ENCODE peak calls at places on chromosomes 3 and 15, in four cellular contexts. W is HepG2, G is K562, Y is GM12878. T is an unnamed sample.

GRCh38 chr3:59655616-59656015 is 605.8 kb upstream of the CFAP20DC start:
- DNase-seq in W (no peak), G (no peak), Y (no peak), T (no peak)

GRCh38 chr15:81037952-81038743 is 37.4 kb downstream of the TLNRD1 start:
- DNase-seq in W (no peak), G (no peak), Y (no peak), T (no peak)

GRCh38 chr3:154193174-154193573 is 72.0 kb downstream of the ARHGEF26 start:
- DNase-seq in W (no peak), G (no peak), Y (no peak), T (no peak)

GRCh38 chr15:69973102-69973714 is 124.5 kb downstream of the TLE3 start:
- DNase-seq in W (peak; percentile 23), G (peak; percentile 16), Y (no peak), T (peak; percentile 47)

GRCh38 chr15:66948294-66948693 is 117.1 kb upstream of the SMAD3 start:
- DNase-seq in W (no peak), G (no peak), Y (no peak), T (no peak)

GRCh38 chr3:57998366-57999283 is 9.6 kb upstream of the FLNB start:
- DNase-seq in W (peak; percentile 77), G (peak; percentile 40), Y (no peak), T (peak; percentile 27)

GRCh38 chr15:77852241-77853007 is 219.7 kb upstream of the LINGO1 start:
- DNase-seq in W (no peak), G (no peak), Y (no peak), T (no peak)

GRCh38 chr3:72800869-72801268 is 47.4 kb downstream of the SHQ1 start:
- DNase-seq in W (no peak), G (no peak), Y (no peak), T (no peak)

GRCh38 chr15:44726136-44726535 is 10.2 kb upstream of the TRIM69 start:
- DNase-seq in W (no peak), G (no peak), Y (no peak), T (peak; percentile 54)

GRCh38 chr3:179330438-179330837 is 7.6 kb downstream of the ZNF639 start:
- DNase-seq in W (no peak), G (no peak), Y (no peak), T (no peak)

GRCh38 chr3:110903771-110904532 is 167.7 kb upstream of the NECTIN3 start:
- DNase-seq in W (no peak), G (no peak), Y (no peak), T (no peak)

GRCh38 chr3:133940536-133940935 is 44.9 kb upstream of the RAB6B start:
- DNase-seq in W (no peak), G (no peak), Y (no peak), T (no peak)

GRCh38 chr3:23889401-23889800 is 27.4 kb downstream of the NKIRAS1 start:
- DNase-seq in W (no peak), G (no peak), Y (no peak), T (no peak)

GRCh38 chr3:27507111-27507510 is 22.9 kb upstream of the SLC4A7 start:
- DNase-seq in W (no peak), G (no peak), Y (no peak), T (no peak)

GRCh38 chr3:146274833-146275232 is 23.9 kb upstream of the PLSCR4 start:
- DNase-seq in W (no peak), G (no peak), Y (no peak), T (no peak)

GRCh38 chr3:17110665-17111396 is 226.1 kb downstream of the PLCL2 start:
- DNase-seq in W (no peak), G (no peak), Y (no peak), T (peak; percentile 59)

GRCh38 chr3:60294181-60294580 is 957.1 kb downstream of the FHIT start:
- DNase-seq in W (no peak), G (no peak), Y (no peak), T (no peak)

GRCh38 chr3:184491867-184492615 is 69.5 kb upstream of the EPHB3 start:
- DNase-seq in W (no peak), G (no peak), Y (no peak), T (peak; percentile 75)

GRCh38 chr15:80636675-80637074 is 58.4 kb upstream of the ABHD17C start:
- DNase-seq in W (peak; percentile 12), G (no peak), Y (no peak), T (no peak)

GRCh38 chr15:52653451-52653964 is 25.7 kb downstream of the ATOSA start:
- DNase-seq in W (no peak), G (no peak), Y (no peak), T (no peak)

GRCh38 chr3:99561056-99561455 is 77.3 kb upstream of the COL8A1 start:
- DNase-seq in W (no peak), G (no peak), Y (no peak), T (no peak)

GRCh38 chr3:114095808-114096207 is 39.3 kb downstream of the QTRT2 start:
- DNase-seq in W (no peak), G (no peak), Y (no peak), T (no peak)

GRCh38 chr3:141894524-141895176 is 18.2 kb downstream of the ATP1B3 start:
- DNase-seq in W (peak; percentile 57), G (no peak), Y (no peak), T (peak; percentile 43)

GRCh38 chr15:33089878-33090757 is 104.4 kb downstream of the FMN1 start:
- DNase-seq in W (no peak), G (no peak), Y (no peak), T (no peak)

GRCh38 chr3:170483485-170484262 is 65.0 kb downstream of the CLDN11 start:
- DNase-seq in W (peak; percentile 26), G (peak; percentile 20), Y (no peak), T (peak; percentile 9)

GRCh38 chr3:105538483-105538882 is 171.8 kb downstream of the ALCAM start:
- DNase-seq in W (no peak), G (no peak), Y (no peak), T (no peak)

GRCh38 chr3:39051649-39052557 is at the start of the genes SCN11A and WDR48:
- DNase-seq in W (peak; percentile 92), G (peak; percentile 93), Y (peak; percentile 68), T (peak; percentile 95)

GRCh38 chr3:134028486-134029255 is 1.1 kb downstream of the SLCO2A1 start:
- DNase-seq in W (no peak), G (no peak), Y (no peak), T (no peak)

GRCh38 chr3:190486201-190486865 is 27.6 kb upstream of the IL1RAP start:
- DNase-seq in W (no peak), G (no peak), Y (no peak), T (no peak)

GRCh38 chr15:77582763-77583162 is 49.9 kb downstream of the LINGO1 start:
- DNase-seq in W (no peak), G (no peak), Y (no peak), T (no peak)

GRCh38 chr15:80026310-80026709 is 33.2 kb upstream of the ZFAND6 start:
- DNase-seq in W (no peak), G (no peak), Y (no peak), T (no peak)

GRCh38 chr15:74626752-74627692 is 11.4 kb downstream of the CLK3 start:
- DNase-seq in W (no peak), G (no peak), Y (peak; percentile 37), T (peak; percentile 30)

GRCh38 chr15:40344631-40345120 is 3.9 kb upstream of the CCDC9B start:
- DNase-seq in W (peak; percentile 45), G (peak; percentile 81), Y (no peak), T (no peak)

GRCh38 chr15:88995449-88995848 is 82.3 kb upstream of the MFGE8 start:
- DNase-seq in W (no peak), G (no peak), Y (no peak), T (no peak)

GRCh38 chr3:10768995-10769394 is 47.0 kb upstream of the SLC6A11 start:
- DNase-seq in W (no peak), G (no peak), Y (no peak), T (no peak)

GRCh38 chr3:177089120-177089519 is 108.2 kb downstream of the TBL1XR1 start:
- DNase-seq in W (no peak), G (no peak), Y (no peak), T (no peak)

GRCh38 chr3:72312339-72312738 is 527.4 kb upstream of the PROK2 start:
- DNase-seq in W (no peak), G (no peak), Y (peak; percentile 26), T (no peak)

GRCh38 chr3:129626744-129627349 is 20.4 kb upstream of the PLXND1 start:
- DNase-seq in W (peak; percentile 90), G (peak; percentile 96), Y (no peak), T (peak; percentile 91)

DNA sequence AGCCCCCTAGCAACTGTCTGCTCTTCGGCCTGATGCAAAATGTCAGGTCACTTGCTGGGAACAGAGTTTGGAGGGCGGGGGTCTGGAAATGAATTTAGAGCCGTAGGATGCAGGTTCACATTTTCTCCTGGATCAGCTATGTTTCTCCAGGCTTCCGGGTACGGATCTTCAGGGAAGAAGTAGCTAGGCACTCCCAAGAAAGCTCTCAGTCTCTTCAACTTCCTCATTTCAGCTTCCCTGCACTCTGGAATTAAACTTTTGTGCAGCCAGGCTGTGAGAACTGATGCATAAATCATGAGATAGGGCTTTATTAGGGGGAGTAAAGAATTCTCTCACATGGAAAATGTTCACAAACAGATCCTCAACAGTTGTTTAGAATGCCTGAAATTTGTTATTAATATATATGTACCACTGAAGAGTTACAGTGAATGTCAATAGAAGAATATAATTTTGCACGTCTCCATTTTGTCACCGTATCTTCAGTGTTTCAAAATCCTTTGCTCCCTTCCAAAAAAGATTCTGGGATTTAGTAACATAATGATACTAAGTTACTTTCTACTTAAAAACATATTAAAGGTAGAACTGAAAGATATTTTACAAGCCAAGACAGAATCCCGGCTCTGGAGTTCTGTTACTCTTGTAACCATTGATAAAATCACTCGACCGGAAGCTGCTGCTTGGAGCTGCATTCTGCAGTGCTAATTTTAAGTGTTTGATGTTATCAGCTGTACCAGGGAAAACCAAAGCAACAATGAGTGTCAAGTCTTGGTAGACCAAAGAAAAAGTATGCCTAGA is 178.5 kb upstream of the P2RY1 start:
- DNase-seq in W (no peak), G (no peak), Y (no peak), T (no peak)
- TF ChIP-seq GABPA in W (no peak), G (peak; percentile 72), Y (peak; percentile 8), T (no peak)

GRCh38 chr3:127017781-127018180 is 34.9 kb downstream of the PLXNA1 start:
- DNase-seq in W (no peak), G (no peak), Y (no peak), T (no peak)
- TF ChIP-seq REST in W (no peak), G (no peak), Y (no peak), T (no peak)

DNA sequence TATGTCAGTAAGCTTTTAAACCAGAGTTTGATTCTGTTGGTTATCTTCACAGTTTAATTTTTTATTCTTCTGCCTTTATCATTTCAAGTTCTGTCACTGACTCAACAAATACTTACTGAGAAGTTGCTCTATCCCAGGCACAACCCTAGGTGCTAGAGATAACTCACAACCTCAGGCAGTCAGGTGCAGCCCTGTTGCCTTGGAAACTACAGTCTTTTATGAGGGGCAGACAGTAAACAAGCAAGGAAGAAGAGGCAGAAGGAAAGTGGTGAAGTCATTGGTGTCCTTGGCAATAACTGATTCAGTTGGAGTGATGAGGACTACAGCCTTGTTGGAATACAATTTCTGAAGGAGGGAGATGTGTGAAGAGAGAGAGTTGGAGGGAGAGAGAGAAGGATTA is 142.1 kb upstream of the LRTM1 start:
- DNase-seq in W (no peak), G (no peak), Y (no peak), T (no peak)
- TF ChIP-seq CTCF in W (no peak), G (no peak), Y (no peak), T (no peak)

GRCh38 chr3:100954990-100955389 is 38.2 kb downstream of the ABI3BP start:
- DNase-seq in W (no peak), G (no peak), Y (no peak), T (no peak)
- TF ChIP-seq GABPA in W (no peak), G (no peak), Y (no peak), T (no peak)

T was measured in HL-60.